ENCODE peak calls at places on chromosome 13, in five cellular contexts. F is upper lobe of left lung, T is HepG2, S is A549, A is GM12878. E is an unnamed sample.

GRCh38 chr13:50437252-50437651 is 406.2 kb downstream of the DLEU7 start:
- ATAC-seq in T (no peak), A (no peak), F (no peak), S (no peak), E (no peak)

GRCh38 chr13:57843555-57843954 is 212.0 kb downstream of the PCDH17 start:
- ATAC-seq in T (no peak), S (no peak), F (no peak), A (no peak), E (no peak)

GRCh38 chr13:105984236-105984635 is 551.2 kb downstream of the EFNB2 start:
- ATAC-seq in T (no peak), S (no peak), A (no peak), F (no peak), E (no peak)

GRCh38 chr13:113291997-113292862 is 4.8 kb upstream of the LAMP1 start:
- ATAC-seq in F (no peak), T (peak), A (no peak), S (no peak), E (no peak)

GRCh38 chr13:48493076-48493765 is 39.7 kb downstream of the RCBTB2 start:
- ATAC-seq in T (no peak), S (peak), F (peak), A (peak), E (no peak)

GRCh38 chr13:91174886-91175501 is 172.5 kb upstream of the MIR17HG start:
- ATAC-seq in A (no peak), F (peak), T (no peak), S (peak), E (no peak)

GRCh38 chr13:109949395-109949794 is 163.0 kb upstream of the IRS2 start:
- ATAC-seq in A (no peak), F (no peak), T (no peak), S (no peak), E (no peak)

GRCh38 chr13:99265162-99265822 is 7.1 kb upstream of the GPR18 start:
- ATAC-seq in S (no peak), F (no peak), A (no peak), T (no peak), E (no peak)

GRCh38 chr13:40644838-40645620 is 21.4 kb downstream of the FOXO1 start:
- ATAC-seq in S (no peak), F (no peak), T (no peak), A (peak), E (no peak)

GRCh38 chr13:105603283-105603682 is 932.2 kb downstream of the EFNB2 start:
- ATAC-seq in T (no peak), S (no peak), F (no peak), A (no peak), E (no peak)

GRCh38 chr13:27281420-27281819 is 10.8 kb downstream of the RASL11A start:
- ATAC-seq in F (no peak), S (no peak), A (no peak), T (peak), E (no peak)

GRCh38 chr13:33178197-33178699 is 107.3 kb downstream of the STARD13 start:
- ATAC-seq in F (no peak), S (no peak), A (no peak), T (no peak), E (no peak)

GRCh38 chr13:35848868-35849644 is 282.1 kb downstream of the DCLK1 start:
- ATAC-seq in F (no peak), T (no peak), A (no peak), S (no peak), E (no peak)

GRCh38 chr13:30702006-30702405 is 33.3 kb upstream of the ALOX5AP start:
- ATAC-seq in A (no peak), T (peak), S (no peak), F (no peak), E (no peak)

GRCh38 chr13:106246817-106247216 is 288.6 kb downstream of the EFNB2 start:
- ATAC-seq in T (no peak), S (no peak), F (no peak), A (peak), E (no peak)

GRCh38 chr13:73368608-73369007 is 309.8 kb downstream of the KLF5 start:
- ATAC-seq in T (no peak), A (no peak), F (no peak), S (no peak), E (no peak)

GRCh38 chr13:48770372-48770771 is 116.6 kb downstream of the CYSLTR2 start:
- ATAC-seq in F (no peak), A (no peak), T (no peak), S (no peak), E (no peak)

GRCh38 chr13:76009491-76009890 is 373.4 kb downstream of the LMO7 start:
- ATAC-seq in T (no peak), S (peak), A (peak), F (no peak), E (no peak)

GRCh38 chr13:36158606-36159005 is 27.4 kb upstream of the DCLK1 start:
- ATAC-seq in A (no peak), F (no peak), S (no peak), T (no peak), E (no peak)

GRCh38 chr13:42078113-42078769 is 29.8 kb downstream of the DGKH start:
- ATAC-seq in A (no peak), F (no peak), S (no peak), T (peak), E (no peak)

GRCh38 chr13:48730971-48731658 is 77.4 kb downstream of the CYSLTR2 start:
- ATAC-seq in F (no peak), A (no peak), T (peak), S (no peak), E (no peak)

GRCh38 chr13:93857126-93857525 is 622.4 kb downstream of the DCT start:
- ATAC-seq in A (no peak), F (no peak), S (no peak), T (no peak), E (no peak)

GRCh38 chr13:77515785-77516184 is 19.7 kb upstream of the SCEL start:
- ATAC-seq in F (no peak), A (no peak), S (peak), T (no peak), E (no peak)

GRCh38 chr13:77514336-77514726 is 21.2 kb upstream of the SCEL start:
- ATAC-seq in S (no peak), A (peak), T (no peak), F (no peak), E (no peak)

GRCh38 chr13:77518266-77518665 is 17.2 kb upstream of the SCEL start:
- ATAC-seq in T (no peak), S (no peak), A (no peak), F (no peak), E (no peak)

GRCh38 chr13:77513719-77514335 is 21.7 kb upstream of the SCEL start:
- ATAC-seq in F (no peak), A (peak), T (no peak), S (no peak), E (no peak)

DNA sequence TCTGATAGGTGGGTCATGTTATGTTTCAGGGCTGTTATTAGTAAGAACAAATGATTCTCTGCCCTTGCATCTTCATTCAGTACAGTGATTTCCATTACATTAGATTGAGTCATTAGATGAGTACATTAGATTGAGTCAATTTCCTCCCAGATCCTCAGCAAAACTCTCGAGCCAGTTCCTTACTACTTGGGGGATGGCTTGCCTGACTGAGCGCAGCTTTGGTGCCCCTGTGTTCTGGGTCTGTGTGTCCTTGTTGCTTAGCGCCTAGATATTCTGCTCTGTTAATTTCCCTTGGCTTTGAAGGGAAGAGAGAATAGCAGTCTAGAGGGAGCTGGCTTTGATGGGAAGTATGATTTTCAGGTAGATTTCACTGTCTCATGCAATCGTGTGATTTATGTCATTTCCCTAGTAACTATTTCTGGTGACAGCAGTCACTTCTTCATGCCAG is 19.1 kb upstream of the SCEL start:
- ATAC-seq in S (peak), T (no peak), A (peak), F (no peak), E (no peak)
- TF ChIP-seq EP300 in S (no peak), T (no peak), A (no peak), F (no peak), E (no peak)

DNA sequence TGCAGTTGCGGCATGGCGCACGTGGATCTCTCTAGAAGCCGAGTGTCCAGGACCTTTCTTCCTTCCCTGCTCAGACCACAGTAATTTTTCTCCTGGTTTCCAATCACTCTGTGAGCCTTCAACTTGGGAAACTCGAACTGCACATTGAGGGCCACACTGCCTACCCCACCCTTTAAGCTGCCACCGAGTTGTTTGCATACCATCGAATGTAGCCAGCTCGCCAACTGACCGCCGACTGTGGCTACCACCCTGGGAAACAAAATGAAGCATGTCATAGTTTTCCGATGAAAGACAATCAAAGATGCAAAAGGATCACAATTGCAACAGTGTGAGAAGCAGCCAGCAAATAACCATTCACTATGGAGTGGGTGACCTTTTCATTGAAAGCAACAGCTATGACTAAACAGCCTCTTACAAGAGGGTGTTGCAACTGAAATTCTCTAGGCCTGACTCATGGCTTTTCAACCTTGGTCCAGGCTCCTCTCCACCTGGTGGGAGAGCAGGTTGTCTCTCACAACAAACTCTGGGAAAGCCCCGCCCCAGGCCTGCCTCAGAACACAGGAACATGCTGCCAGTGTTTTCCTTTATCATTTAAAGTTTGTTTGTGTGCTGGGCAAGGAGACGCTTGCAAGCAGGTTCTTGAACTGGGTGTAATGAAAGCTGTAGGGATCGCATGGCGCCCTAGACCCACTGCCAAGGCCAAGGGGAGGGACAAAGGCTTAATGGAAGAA is 141.7 kb upstream of the SERP2 start:
- ATAC-seq in F (peak), A (no peak), T (peak), S (peak), E (peak)
- TF ChIP-seq EP300 in F (peak), A (no peak), T (no peak), S (peak), E (no peak)

GRCh38 chr13:24203726-24204295 is 43.3 kb downstream of the SPATA13 start:
- ATAC-seq in S (no peak), A (peak), T (no peak), F (no peak), E (no peak)
- TF ChIP-seq EP300 in S (no peak), A (no peak), T (no peak), F (no peak), E (no peak)

GRCh38 chr13:44271031-44271433 is 102.6 kb upstream of the SERP2 start:
- ATAC-seq in S (peak), T (no peak), F (no peak), A (no peak), E (peak)
- TF ChIP-seq EP300 in S (peak), T (no peak), F (peak), A (no peak), E (peak)